ENCODE peak calls at places on chromosomes 1 and 21, in eight cellular contexts. U, S, N, A, H, V, K and G are unnamed samples.

GRCh38 chr1:105072446-105072845 is 1322.7 kb downstream of the AMY1C start:
- DNase-seq in H (no peak), S (no peak), N (no peak), K (no peak), A (no peak), U (no peak), V (peak), G (no peak)

GRCh38 chr1:116268211-116268610 is 104.8 kb upstream of the ATP1A1 start:
- DNase-seq in H (peak), A (no peak), K (peak), N (no peak), U (no peak), S (no peak), V (peak), G (no peak)

GRCh38 chr1:80917826-80918225 is 882.9 kb upstream of the ADGRL2 start:
- DNase-seq in H (no peak), V (no peak), U (no peak), A (no peak), S (no peak), K (no peak), N (no peak), G (no peak)

GRCh38 chr1:89952021-89952995 is 42.6 kb upstream of the ZNF326 start:
- DNase-seq in U (no peak), K (no peak), H (no peak), N (no peak), S (no peak), V (no peak), A (no peak), G (no peak)

GRCh38 chr1:154220071-154220969 is at the start of gene UBAP2L:
- DNase-seq in U (peak), N (peak), V (peak), K (peak), H (peak), A (peak), S (peak), G (peak)

GRCh38 chr1:15344800-15345710 is 64.6 kb upstream of the EFHD2 start:
- DNase-seq in K (peak), V (no peak), S (no peak), H (no peak), N (no peak), A (no peak), U (no peak), G (no peak)

GRCh38 chr1:30611741-30612309 is 111.6 kb downstream of the MATN1 start:
- DNase-seq in A (no peak), S (peak), H (no peak), V (no peak), U (no peak), N (no peak), K (no peak), G (no peak)

GRCh38 chr1:246801241-246802020 is 77.2 kb downstream of the SCCPDH start:
- DNase-seq in V (no peak), U (no peak), N (no peak), A (peak), H (no peak), S (no peak), K (no peak), G (no peak)

GRCh38 chr1:33152685-33153432 is 29.0 kb downstream of the TRIM62 start:
- DNase-seq in K (peak), A (no peak), H (no peak), U (no peak), V (no peak), S (peak), N (peak), G (no peak)

GRCh38 chr1:54575161-54575560 is 27.1 kb downstream of the ACOT11 start:
- DNase-seq in N (no peak), S (no peak), U (no peak), H (no peak), V (no peak), A (no peak), K (no peak), G (no peak)

GRCh38 chr1:221180694-221181368 is 301.6 kb downstream of the HLX start:
- DNase-seq in A (no peak), S (no peak), K (no peak), N (no peak), U (no peak), H (no peak), V (no peak), G (no peak)

GRCh38 chr1:91712981-91713841 is 172.7 kb downstream of the TGFBR3 start:
- DNase-seq in H (no peak), V (no peak), N (peak), S (no peak), K (peak), U (peak), A (no peak), G (no peak)

GRCh38 chr1:62237950-62238374 is 43.3 kb downstream of the L1TD1 start:
- DNase-seq in H (no peak), U (no peak), N (no peak), V (no peak), S (no peak), K (no peak), A (no peak), G (no peak)

GRCh38 chr1:236767276-236767675 is 27.8 kb upstream of the MTR start:
- DNase-seq in S (no peak), N (no peak), K (no peak), V (no peak), A (no peak), H (no peak), U (no peak), G (no peak)

GRCh38 chr21:21295303-21295702 is 297.1 kb downstream of the NCAM2 start:
- DNase-seq in N (no peak), A (no peak), V (no peak), H (no peak), K (no peak), S (no peak), U (no peak), G (no peak)

GRCh38 chr1:2173546-2174347 is 20.8 kb downstream of the FAAP20 start:
- DNase-seq in A (no peak), K (no peak), H (no peak), N (peak), S (no peak), U (no peak), V (no peak), G (no peak)

GRCh38 chr1:28508435-28508754 is 2.6 kb downstream of the RCC1 start:
- DNase-seq in U (no peak), K (peak), V (peak), A (no peak), N (no peak), H (no peak), S (no peak), G (no peak)

GRCh38 chr1:8070381-8070811 is 44.3 kb upstream of the ERRFI1 start:
- DNase-seq in N (no peak), U (no peak), A (peak), K (no peak), V (peak), H (no peak), S (peak), G (no peak)

GRCh38 chr1:199868777-199869176 is 158.7 kb upstream of the NR5A2 start:
- DNase-seq in A (no peak), S (no peak), H (no peak), N (no peak), U (no peak), V (no peak), K (no peak), G (no peak)

GRCh38 chr1:67945733-67946374 is 104.6 kb downstream of the DIRAS3 start:
- DNase-seq in K (no peak), V (no peak), A (peak), H (peak), N (no peak), S (no peak), U (no peak), G (no peak)

GRCh38 chr1:164780863-164781262 is 221.9 kb downstream of the PBX1 start:
- DNase-seq in K (no peak), U (no peak), N (no peak), A (no peak), S (no peak), V (peak), H (peak), G (no peak)

GRCh38 chr1:202648822-202649221 is 61.4 kb downstream of the SYT2 start:
- DNase-seq in N (no peak), V (no peak), A (no peak), K (no peak), H (no peak), U (no peak), S (no peak), G (no peak)

GRCh38 chr1:26360051-26360806 is 6.3 kb upstream of the CRYBG2 start:
- DNase-seq in S (peak), N (no peak), K (no peak), V (no peak), A (no peak), U (peak), H (no peak), G (no peak)